ENCODE peak calls at places on chromosomes 11 and 22, in five cellular contexts. One of them, this sample, is unnamed.

GRCh38 chr11:102323542-102324261 is 6.4 kb downstream of the BIRC3 start:
- DNase-seq in effector memory CD4-positive, alpha-beta T cell: no peak
- DNase-seq in ovary: no peak
- DNase-seq in heart right ventricle: no peak
- DNase-seq in heart left ventricle: no peak
- DNase-seq in this sample: no peak

GRCh38 chr11:78066471-78066870 is 2.8 kb downstream of the THRSP start:
- DNase-seq in effector memory CD4-positive, alpha-beta T cell: no peak
- DNase-seq in ovary: no peak
- DNase-seq in heart right ventricle: no peak
- DNase-seq in heart left ventricle: no peak
- DNase-seq in this sample: no peak

GRCh38 chr11:114563077-114563476 is 3.4 kb upstream of the NXPE1 start:
- DNase-seq in effector memory CD4-positive, alpha-beta T cell: no peak
- DNase-seq in ovary: no peak
- DNase-seq in heart right ventricle: no peak
- DNase-seq in heart left ventricle: no peak
- DNase-seq in this sample: no peak

GRCh38 chr11:12110201-12110713 is at the start of gene MICAL2:
- DNase-seq in effector memory CD4-positive, alpha-beta T cell: peak; percentile 74
- DNase-seq in ovary: peak; percentile 88
- DNase-seq in heart right ventricle: peak; percentile 90
- DNase-seq in heart left ventricle: peak; percentile 93
- DNase-seq in this sample: peak; percentile 88

GRCh38 chr22:50059185-50059880 is 1.2 kb upstream of the TTLL8 start:
- DNase-seq in effector memory CD4-positive, alpha-beta T cell: no peak
- DNase-seq in ovary: no peak
- DNase-seq in heart right ventricle: no peak
- DNase-seq in heart left ventricle: no peak
- DNase-seq in this sample: peak; percentile 74

GRCh38 chr11:112523477-112523876 is 262.8 kb upstream of the PLET1 start:
- DNase-seq in effector memory CD4-positive, alpha-beta T cell: no peak
- DNase-seq in ovary: no peak
- DNase-seq in heart right ventricle: peak; percentile 31
- DNase-seq in heart left ventricle: peak; percentile 29
- DNase-seq in this sample: no peak

GRCh38 chr11:117925198-117925925 is 3.8 kb downstream of the TMPRSS13 start:
- DNase-seq in effector memory CD4-positive, alpha-beta T cell: no peak
- DNase-seq in ovary: no peak
- DNase-seq in heart right ventricle: no peak
- DNase-seq in heart left ventricle: no peak
- DNase-seq in this sample: no peak

GRCh38 chr11:27505781-27506180 is 788 bp downstream of the LIN7C start:
- DNase-seq in effector memory CD4-positive, alpha-beta T cell: no peak
- DNase-seq in ovary: no peak
- DNase-seq in heart right ventricle: no peak
- DNase-seq in heart left ventricle: no peak
- DNase-seq in this sample: no peak

GRCh38 chr11:61505640-61506155 is 2.9 kb upstream of the LRRC10B start:
- DNase-seq in effector memory CD4-positive, alpha-beta T cell: no peak
- DNase-seq in ovary: no peak
- DNase-seq in heart right ventricle: no peak
- DNase-seq in heart left ventricle: no peak
- DNase-seq in this sample: no peak

GRCh38 chr11:61542024-61542461 is 33.5 kb downstream of the LRRC10B start:
- DNase-seq in effector memory CD4-positive, alpha-beta T cell: no peak
- DNase-seq in ovary: peak; percentile 59
- DNase-seq in heart right ventricle: no peak
- DNase-seq in heart left ventricle: no peak
- DNase-seq in this sample: peak; percentile 45

GRCh38 chr22:46245515-46245914 is 4.6 kb downstream of the CDPF1 start:
- DNase-seq in effector memory CD4-positive, alpha-beta T cell: no peak
- DNase-seq in ovary: peak; percentile 38
- DNase-seq in heart right ventricle: peak; percentile 85
- DNase-seq in heart left ventricle: peak; percentile 87
- DNase-seq in this sample: no peak

GRCh38 chr11:119807841-119808240 is 78.8 kb upstream of the NECTIN1 start:
- DNase-seq in effector memory CD4-positive, alpha-beta T cell: no peak
- DNase-seq in ovary: no peak
- DNase-seq in heart right ventricle: no peak
- DNase-seq in heart left ventricle: no peak
- DNase-seq in this sample: no peak

GRCh38 chr11:119807402-119807801 is 78.4 kb upstream of the NECTIN1 start:
- DNase-seq in effector memory CD4-positive, alpha-beta T cell: no peak
- DNase-seq in ovary: no peak
- DNase-seq in heart right ventricle: no peak
- DNase-seq in heart left ventricle: no peak
- DNase-seq in this sample: no peak

GRCh38 chr11:119809346-119809745 is 80.3 kb upstream of the NECTIN1 start:
- DNase-seq in effector memory CD4-positive, alpha-beta T cell: no peak
- DNase-seq in ovary: no peak
- DNase-seq in heart right ventricle: no peak
- DNase-seq in heart left ventricle: no peak
- DNase-seq in this sample: no peak

GRCh38 chr11:119808431-119809185 is 79.6 kb upstream of the NECTIN1 start:
- DNase-seq in effector memory CD4-positive, alpha-beta T cell: no peak
- DNase-seq in ovary: no peak
- DNase-seq in heart right ventricle: no peak
- DNase-seq in heart left ventricle: no peak
- DNase-seq in this sample: no peak

GRCh38 chr11:119810478-119811232 is 81.7 kb upstream of the NECTIN1 start:
- DNase-seq in effector memory CD4-positive, alpha-beta T cell: no peak
- DNase-seq in ovary: no peak
- DNase-seq in heart right ventricle: no peak
- DNase-seq in heart left ventricle: no peak
- DNase-seq in this sample: no peak
- H3K27me3 ChIP-seq in effector memory CD4-positive, alpha-beta T cell: peaks cover 3% of the 10 kb centered on the region
- H3K27me3 ChIP-seq in ovary: no peaks in the 10 kb centered on the region
- H3K27me3 ChIP-seq in heart right ventricle: no peaks in the 10 kb centered on the region
- H3K27me3 ChIP-seq in heart left ventricle: no peaks in the 10 kb centered on the region
- H3K27me3 ChIP-seq in this sample: no peaks in the 10 kb centered on the region

DNA sequence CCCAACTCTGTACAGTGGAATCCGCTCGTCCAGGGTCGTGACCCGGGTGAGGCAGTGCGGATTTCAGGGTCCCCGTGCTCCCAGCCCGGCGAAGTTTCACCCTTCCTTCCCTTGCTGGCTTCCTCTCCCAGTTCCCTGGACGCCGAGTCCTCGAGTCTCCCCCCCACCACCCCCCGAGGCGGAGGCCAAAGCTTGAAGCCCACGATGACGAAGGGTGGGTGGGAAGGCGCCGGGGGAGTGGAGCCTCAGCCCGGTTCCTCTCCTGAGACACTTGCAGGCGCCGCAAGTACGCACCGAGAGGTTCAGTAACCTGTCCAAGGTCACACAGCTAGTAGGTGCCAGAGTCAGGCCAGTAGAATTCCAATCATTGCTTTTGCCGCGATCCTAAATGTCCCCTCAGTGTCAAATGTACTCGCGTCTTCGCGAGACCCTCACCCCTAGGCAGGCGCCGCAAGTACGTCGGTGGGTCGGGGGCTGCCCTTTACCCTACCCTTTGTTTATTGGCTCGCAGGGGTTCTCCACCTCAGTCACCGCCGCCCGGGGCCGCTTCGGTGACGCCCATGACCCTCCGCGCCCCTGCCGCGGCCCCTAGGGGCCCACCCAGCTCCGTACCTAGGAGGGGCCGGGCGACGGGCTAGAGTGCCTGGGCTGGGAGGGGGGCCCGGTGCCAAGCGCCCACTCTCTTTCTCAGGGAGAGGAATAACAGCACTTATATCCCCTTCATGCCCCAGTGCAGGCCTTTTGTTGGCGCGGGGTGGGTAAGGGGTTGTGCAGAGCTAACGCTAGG is 5.7 kb upstream of the CHRM1 start:
- DNase-seq in effector memory CD4-positive, alpha-beta T cell: no peak
- DNase-seq in ovary: no peak
- DNase-seq in heart right ventricle: no peak
- DNase-seq in heart left ventricle: no peak
- DNase-seq in this sample: no peak
- H3K27me3 ChIP-seq in effector memory CD4-positive, alpha-beta T cell: peaks cover 63% of the 10 kb centered on the region
- H3K27me3 ChIP-seq in ovary: no peaks in the 10 kb centered on the region
- H3K27me3 ChIP-seq in heart right ventricle: peaks cover 54% of the 10 kb centered on the region
- H3K27me3 ChIP-seq in heart left ventricle: peaks cover 64% of the 10 kb centered on the region
- H3K27me3 ChIP-seq in this sample: peaks cover 17% of the 10 kb centered on the region

GRCh38 chr11:69000831-69001245 is 12.2 kb downstream of the MRGPRF start:
- DNase-seq in effector memory CD4-positive, alpha-beta T cell: no peak
- DNase-seq in ovary: peak; percentile 77
- DNase-seq in heart right ventricle: no peak
- DNase-seq in heart left ventricle: no peak
- DNase-seq in this sample: peak; percentile 19

GRCh38 chr11:69002743-69003231 is 10.3 kb downstream of the MRGPRF start:
- DNase-seq in effector memory CD4-positive, alpha-beta T cell: no peak
- DNase-seq in ovary: peak; percentile 39
- DNase-seq in heart right ventricle: no peak
- DNase-seq in heart left ventricle: no peak
- DNase-seq in this sample: peak; percentile 17

GRCh38 chr11:69002101-69002742 is 10.8 kb downstream of the MRGPRF start:
- DNase-seq in effector memory CD4-positive, alpha-beta T cell: no peak
- DNase-seq in ovary: no peak
- DNase-seq in heart right ventricle: no peak
- DNase-seq in heart left ventricle: no peak
- DNase-seq in this sample: peak; percentile 20

GRCh38 chr11:69000391-69000790 is 12.7 kb downstream of the MRGPRF start:
- DNase-seq in effector memory CD4-positive, alpha-beta T cell: no peak
- DNase-seq in ovary: no peak
- DNase-seq in heart right ventricle: no peak
- DNase-seq in heart left ventricle: no peak
- DNase-seq in this sample: peak; percentile 9

DNA sequence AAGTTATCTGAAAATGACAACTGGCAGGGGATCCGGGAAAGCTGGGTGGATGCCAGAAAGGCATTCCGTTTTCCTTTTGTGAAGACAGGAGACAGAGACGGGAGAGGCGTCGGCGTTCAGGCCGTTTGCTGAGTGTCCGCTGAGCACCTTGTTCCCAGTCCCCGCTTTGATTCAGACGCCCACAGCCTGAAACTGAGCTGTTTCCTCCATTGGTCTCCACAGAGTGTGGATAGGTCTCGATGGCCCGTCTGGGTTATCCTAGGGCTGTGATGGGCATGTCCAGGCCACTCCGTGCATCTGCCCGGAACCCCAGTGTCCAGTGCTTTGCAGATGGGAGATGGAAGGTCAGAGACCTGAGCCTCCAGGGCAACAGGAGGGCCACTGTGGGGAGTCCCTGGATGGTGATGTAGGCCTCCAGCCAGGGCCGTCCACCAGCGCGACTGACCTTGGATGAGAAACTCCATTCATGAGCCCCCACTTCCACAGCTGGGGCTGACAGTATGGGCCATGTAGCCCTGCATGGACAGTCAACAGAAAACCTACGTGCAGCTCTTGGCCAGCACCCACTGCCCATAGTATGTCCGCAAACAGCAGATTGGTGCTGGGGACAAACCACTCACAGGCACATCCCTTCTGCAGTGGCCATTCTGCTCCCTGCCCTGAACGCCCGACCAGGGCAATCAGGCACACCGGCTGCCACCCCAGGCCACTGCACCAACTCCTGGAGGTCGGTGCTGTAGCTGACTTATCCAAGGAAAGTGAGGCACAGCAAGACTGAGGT is 11.6 kb downstream of the MRGPRF start:
- DNase-seq in effector memory CD4-positive, alpha-beta T cell: no peak
- DNase-seq in ovary: peak; percentile 51
- DNase-seq in heart right ventricle: peak; percentile 3
- DNase-seq in heart left ventricle: no peak
- DNase-seq in this sample: peak; percentile 20
- H3K27me3 ChIP-seq in effector memory CD4-positive, alpha-beta T cell: no peaks in the 10 kb centered on the region
- H3K27me3 ChIP-seq in ovary: no peaks in the 10 kb centered on the region
- H3K27me3 ChIP-seq in heart right ventricle: no peaks in the 10 kb centered on the region
- H3K27me3 ChIP-seq in heart left ventricle: no peaks in the 10 kb centered on the region
- H3K27me3 ChIP-seq in this sample: no peaks in the 10 kb centered on the region

GRCh38 chr11:124745270-124745834 is 5.6 kb downstream of the NRGN start:
- DNase-seq in effector memory CD4-positive, alpha-beta T cell: no peak
- DNase-seq in ovary: no peak
- DNase-seq in heart right ventricle: no peak
- DNase-seq in heart left ventricle: no peak
- DNase-seq in this sample: peak; percentile 30
- H3K27me3 ChIP-seq in effector memory CD4-positive, alpha-beta T cell: no peaks in the 10 kb centered on the region
- H3K27me3 ChIP-seq in ovary: no peaks in the 10 kb centered on the region
- H3K27me3 ChIP-seq in heart right ventricle: peaks cover 52% of the 10 kb centered on the region
- H3K27me3 ChIP-seq in heart left ventricle: peaks cover 69% of the 10 kb centered on the region
- H3K27me3 ChIP-seq in this sample: peaks cover 90% of the 10 kb centered on the region

DNA sequence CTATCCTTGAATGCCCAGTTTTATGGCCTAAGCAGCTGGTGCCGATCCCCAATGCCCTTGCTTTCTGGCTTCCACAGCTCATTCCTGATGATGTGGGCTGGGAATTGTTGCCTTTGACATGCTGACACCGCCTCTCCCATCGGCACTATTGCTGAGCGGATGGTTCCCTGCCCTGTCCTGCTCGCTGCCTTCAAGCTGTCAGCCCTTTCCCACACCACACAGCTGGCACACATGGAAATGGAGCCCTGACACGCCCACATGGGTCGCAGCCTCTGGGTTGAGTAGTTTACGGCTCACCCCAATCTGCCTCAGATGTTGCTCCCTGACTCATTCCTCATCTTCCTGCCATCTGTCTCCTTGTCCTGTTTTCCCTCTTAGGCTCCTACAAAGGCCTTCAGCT is 110.2 kb upstream of the SESN3 start:
- DNase-seq in effector memory CD4-positive, alpha-beta T cell: no peak
- DNase-seq in ovary: peak; percentile 34
- DNase-seq in heart right ventricle: no peak
- DNase-seq in heart left ventricle: no peak
- DNase-seq in this sample: no peak
- H3K27me3 ChIP-seq in effector memory CD4-positive, alpha-beta T cell: no peaks in the 10 kb centered on the region
- H3K27me3 ChIP-seq in ovary: no peaks in the 10 kb centered on the region
- H3K27me3 ChIP-seq in heart right ventricle: no peaks in the 10 kb centered on the region
- H3K27me3 ChIP-seq in heart left ventricle: no peaks in the 10 kb centered on the region
- H3K27me3 ChIP-seq in this sample: no peaks in the 10 kb centered on the region

This sample was measured in H9.